ENCODE peak calls at places on chromosomes 16 and 17, in ten cellular contexts. One of them, this sample, is unnamed.
A peak's percentile ranks its signal among the peaks of the same experiment; 100 is the strongest.

GRCh38 chr16:31111881-31112466 is 3.8 kb downstream of the BCKDK start:
- DNase-seq in Kasumi-1: no peak
- DNase-seq in sigmoid colon: no peak
- DNase-seq in A549: no peak
- DNase-seq in upper lobe of right lung: no peak
- DNase-seq in stimulated activated CD8-positive, alpha-beta memory T cell treated with anti-CD3 and anti-CD28 coated beads, Interleukin-7, amount 100 ng/mL, for 1 hour: no peak
- DNase-seq in EL: no peak
- DNase-seq in myocyte: no peak
- DNase-seq in SHP77: no peak
- DNase-seq in T-cell: no peak
- DNase-seq in this sample: no peak

GRCh38 chr17:2192367-2193028 is 111.1 kb downstream of the SMG6 start:
- DNase-seq in Kasumi-1: peak; percentile 80
- DNase-seq in sigmoid colon: no peak
- DNase-seq in A549: peak; percentile 76
- DNase-seq in upper lobe of right lung: no peak
- DNase-seq in stimulated activated CD8-positive, alpha-beta memory T cell treated with anti-CD3 and anti-CD28 coated beads, Interleukin-7, amount 100 ng/mL, for 1 hour: peak; percentile 41
- DNase-seq in EL: peak; percentile 99
- DNase-seq in myocyte: peak; percentile 93
- DNase-seq in SHP77: no peak
- DNase-seq in T-cell: peak; percentile 70
- DNase-seq in this sample: peak; percentile 97

GRCh38 chr17:66190738-66191606 is 961 bp downstream of the CEP112 start:
- DNase-seq in Kasumi-1: no peak
- DNase-seq in sigmoid colon: no peak
- DNase-seq in A549: peak; percentile 16
- DNase-seq in upper lobe of right lung: no peak
- DNase-seq in stimulated activated CD8-positive, alpha-beta memory T cell treated with anti-CD3 and anti-CD28 coated beads, Interleukin-7, amount 100 ng/mL, for 1 hour: no peak
- DNase-seq in EL: peak; percentile 52
- DNase-seq in myocyte: peak; percentile 92
- DNase-seq in SHP77: no peak
- DNase-seq in T-cell: no peak
- DNase-seq in this sample: no peak

GRCh38 chr16:8758022-8758421 is 39.4 kb downstream of the TMEM186 start:
- DNase-seq in Kasumi-1: no peak
- DNase-seq in sigmoid colon: no peak
- DNase-seq in A549: no peak
- DNase-seq in upper lobe of right lung: no peak
- DNase-seq in stimulated activated CD8-positive, alpha-beta memory T cell treated with anti-CD3 and anti-CD28 coated beads, Interleukin-7, amount 100 ng/mL, for 1 hour: no peak
- DNase-seq in EL: no peak
- DNase-seq in myocyte: no peak
- DNase-seq in SHP77: no peak
- DNase-seq in T-cell: no peak
- DNase-seq in this sample: no peak

GRCh38 chr17:8162997-8163977 is 539 bp upstream of the VAMP2 start:
- DNase-seq in Kasumi-1: no peak
- DNase-seq in sigmoid colon: peak; percentile 81
- DNase-seq in A549: no peak
- DNase-seq in upper lobe of right lung: peak; percentile 75
- DNase-seq in stimulated activated CD8-positive, alpha-beta memory T cell treated with anti-CD3 and anti-CD28 coated beads, Interleukin-7, amount 100 ng/mL, for 1 hour: no peak
- DNase-seq in EL: no peak
- DNase-seq in myocyte: peak; percentile 18
- DNase-seq in SHP77: peak; percentile 72
- DNase-seq in T-cell: no peak
- DNase-seq in this sample: peak; percentile 23

GRCh38 chr16:58850627-58851024 is 116.5 kb upstream of the GOT2 start:
- DNase-seq in Kasumi-1: no peak
- DNase-seq in sigmoid colon: no peak
- DNase-seq in A549: no peak
- DNase-seq in upper lobe of right lung: no peak
- DNase-seq in stimulated activated CD8-positive, alpha-beta memory T cell treated with anti-CD3 and anti-CD28 coated beads, Interleukin-7, amount 100 ng/mL, for 1 hour: no peak
- DNase-seq in EL: no peak
- DNase-seq in myocyte: no peak
- DNase-seq in SHP77: no peak
- DNase-seq in T-cell: no peak
- DNase-seq in this sample: no peak

GRCh38 chr16:87064731-87065720 is 252.2 kb downstream of the C16orf95 start:
- DNase-seq in Kasumi-1: no peak
- DNase-seq in sigmoid colon: peak; percentile 46
- DNase-seq in A549: no peak
- DNase-seq in upper lobe of right lung: no peak
- DNase-seq in stimulated activated CD8-positive, alpha-beta memory T cell treated with anti-CD3 and anti-CD28 coated beads, Interleukin-7, amount 100 ng/mL, for 1 hour: no peak
- DNase-seq in EL: no peak
- DNase-seq in myocyte: no peak
- DNase-seq in SHP77: no peak
- DNase-seq in T-cell: no peak
- DNase-seq in this sample: no peak

GRCh38 chr17:1985093-1985492 is 40.0 kb downstream of the RTN4RL1 start:
- DNase-seq in Kasumi-1: no peak
- DNase-seq in sigmoid colon: no peak
- DNase-seq in A549: no peak
- DNase-seq in upper lobe of right lung: no peak
- DNase-seq in stimulated activated CD8-positive, alpha-beta memory T cell treated with anti-CD3 and anti-CD28 coated beads, Interleukin-7, amount 100 ng/mL, for 1 hour: no peak
- DNase-seq in EL: no peak
- DNase-seq in myocyte: no peak
- DNase-seq in SHP77: no peak
- DNase-seq in T-cell: no peak
- DNase-seq in this sample: no peak

GRCh38 chr17:76145231-76146052 is 4.4 kb upstream of the FOXJ1 start:
- DNase-seq in Kasumi-1: peak; percentile 60
- DNase-seq in sigmoid colon: peak; percentile 61
- DNase-seq in A549: no peak
- DNase-seq in upper lobe of right lung: no peak
- DNase-seq in stimulated activated CD8-positive, alpha-beta memory T cell treated with anti-CD3 and anti-CD28 coated beads, Interleukin-7, amount 100 ng/mL, for 1 hour: no peak
- DNase-seq in EL: no peak
- DNase-seq in myocyte: no peak
- DNase-seq in SHP77: peak; percentile 44
- DNase-seq in T-cell: peak; percentile 62
- DNase-seq in this sample: no peak

GRCh38 chr17:69918164-69918563 is 156.9 kb upstream of the KCNJ16 start:
- DNase-seq in Kasumi-1: no peak
- DNase-seq in sigmoid colon: no peak
- DNase-seq in A549: no peak
- DNase-seq in upper lobe of right lung: no peak
- DNase-seq in stimulated activated CD8-positive, alpha-beta memory T cell treated with anti-CD3 and anti-CD28 coated beads, Interleukin-7, amount 100 ng/mL, for 1 hour: no peak
- DNase-seq in EL: no peak
- DNase-seq in myocyte: no peak
- DNase-seq in SHP77: no peak
- DNase-seq in T-cell: no peak
- DNase-seq in this sample: no peak

GRCh38 chr17:4599505-4600281 is 15.4 kb downstream of the SMTNL2 start:
- DNase-seq in Kasumi-1: no peak
- DNase-seq in sigmoid colon: peak; percentile 75
- DNase-seq in A549: no peak
- DNase-seq in upper lobe of right lung: no peak
- DNase-seq in stimulated activated CD8-positive, alpha-beta memory T cell treated with anti-CD3 and anti-CD28 coated beads, Interleukin-7, amount 100 ng/mL, for 1 hour: no peak
- DNase-seq in EL: no peak
- DNase-seq in myocyte: no peak
- DNase-seq in SHP77: peak; percentile 73
- DNase-seq in T-cell: no peak
- DNase-seq in this sample: peak; percentile 47

GRCh38 chr16:62022688-62023087 is 13.6 kb downstream of the CDH8 start:
- DNase-seq in Kasumi-1: no peak
- DNase-seq in sigmoid colon: no peak
- DNase-seq in A549: no peak
- DNase-seq in upper lobe of right lung: no peak
- DNase-seq in stimulated activated CD8-positive, alpha-beta memory T cell treated with anti-CD3 and anti-CD28 coated beads, Interleukin-7, amount 100 ng/mL, for 1 hour: no peak
- DNase-seq in EL: no peak
- DNase-seq in myocyte: no peak
- DNase-seq in SHP77: no peak
- DNase-seq in T-cell: no peak
- DNase-seq in this sample: no peak

GRCh38 chr16:66278604-66279262 is 87.8 kb upstream of the CDH5 start:
- DNase-seq in Kasumi-1: no peak
- DNase-seq in sigmoid colon: no peak
- DNase-seq in A549: no peak
- DNase-seq in upper lobe of right lung: no peak
- DNase-seq in stimulated activated CD8-positive, alpha-beta memory T cell treated with anti-CD3 and anti-CD28 coated beads, Interleukin-7, amount 100 ng/mL, for 1 hour: no peak
- DNase-seq in EL: no peak
- DNase-seq in myocyte: no peak
- DNase-seq in SHP77: no peak
- DNase-seq in T-cell: no peak
- DNase-seq in this sample: no peak

GRCh38 chr16:11007714-11008240 is 63.4 kb downstream of the CLEC16A start:
- DNase-seq in Kasumi-1: no peak
- DNase-seq in sigmoid colon: no peak
- DNase-seq in A549: no peak
- DNase-seq in upper lobe of right lung: no peak
- DNase-seq in stimulated activated CD8-positive, alpha-beta memory T cell treated with anti-CD3 and anti-CD28 coated beads, Interleukin-7, amount 100 ng/mL, for 1 hour: no peak
- DNase-seq in EL: no peak
- DNase-seq in myocyte: no peak
- DNase-seq in SHP77: no peak
- DNase-seq in T-cell: no peak
- DNase-seq in this sample: no peak

GRCh38 chr16:3652373-3653037 is 2.0 kb upstream of the DNASE1 start:
- DNase-seq in Kasumi-1: no peak
- DNase-seq in sigmoid colon: peak; percentile 63
- DNase-seq in A549: no peak
- DNase-seq in upper lobe of right lung: peak; percentile 44
- DNase-seq in stimulated activated CD8-positive, alpha-beta memory T cell treated with anti-CD3 and anti-CD28 coated beads, Interleukin-7, amount 100 ng/mL, for 1 hour: no peak
- DNase-seq in EL: no peak
- DNase-seq in myocyte: no peak
- DNase-seq in SHP77: no peak
- DNase-seq in T-cell: no peak
- DNase-seq in this sample: no peak

GRCh38 chr17:55549140-55549539 is 37.9 kb upstream of the SMIM36 start:
- DNase-seq in Kasumi-1: peak; percentile 62
- DNase-seq in sigmoid colon: no peak
- DNase-seq in A549: peak; percentile 39
- DNase-seq in upper lobe of right lung: no peak
- DNase-seq in stimulated activated CD8-positive, alpha-beta memory T cell treated with anti-CD3 and anti-CD28 coated beads, Interleukin-7, amount 100 ng/mL, for 1 hour: no peak
- DNase-seq in EL: peak; percentile 7
- DNase-seq in myocyte: peak; percentile 68
- DNase-seq in SHP77: no peak
- DNase-seq in T-cell: no peak
- DNase-seq in this sample: peak; percentile 37

GRCh38 chr16:28846933-28847273 is 755 bp upstream of the TUFM start:
- DNase-seq in Kasumi-1: no peak
- DNase-seq in sigmoid colon: no peak
- DNase-seq in A549: no peak
- DNase-seq in upper lobe of right lung: no peak
- DNase-seq in stimulated activated CD8-positive, alpha-beta memory T cell treated with anti-CD3 and anti-CD28 coated beads, Interleukin-7, amount 100 ng/mL, for 1 hour: no peak
- DNase-seq in EL: no peak
- DNase-seq in myocyte: no peak
- DNase-seq in SHP77: no peak
- DNase-seq in T-cell: no peak
- DNase-seq in this sample: no peak

GRCh38 chr16:55480228-55480655 is 1.2 kb downstream of the MMP2 start:
- DNase-seq in Kasumi-1: no peak
- DNase-seq in sigmoid colon: peak; percentile 95
- DNase-seq in A549: no peak
- DNase-seq in upper lobe of right lung: peak; percentile 87
- DNase-seq in stimulated activated CD8-positive, alpha-beta memory T cell treated with anti-CD3 and anti-CD28 coated beads, Interleukin-7, amount 100 ng/mL, for 1 hour: no peak
- DNase-seq in EL: peak; percentile 91
- DNase-seq in myocyte: peak; percentile 93
- DNase-seq in SHP77: no peak
- DNase-seq in T-cell: no peak
- DNase-seq in this sample: peak; percentile 94

GRCh38 chr17:72560303-72561247 is 439.8 kb downstream of the SOX9 start:
- DNase-seq in Kasumi-1: peak; percentile 78
- DNase-seq in sigmoid colon: no peak
- DNase-seq in A549: peak; percentile 87
- DNase-seq in upper lobe of right lung: peak; percentile 88
- DNase-seq in stimulated activated CD8-positive, alpha-beta memory T cell treated with anti-CD3 and anti-CD28 coated beads, Interleukin-7, amount 100 ng/mL, for 1 hour: no peak
- DNase-seq in EL: peak; percentile 51
- DNase-seq in myocyte: peak; percentile 63
- DNase-seq in SHP77: peak; percentile 77
- DNase-seq in T-cell: no peak
- DNase-seq in this sample: peak; percentile 18

GRCh38 chr16:3983081-3983520 is 102.6 kb upstream of the CREBBP start:
- DNase-seq in Kasumi-1: peak; percentile 8
- DNase-seq in sigmoid colon: peak; percentile 85
- DNase-seq in A549: peak; percentile 81
- DNase-seq in upper lobe of right lung: peak; percentile 76
- DNase-seq in stimulated activated CD8-positive, alpha-beta memory T cell treated with anti-CD3 and anti-CD28 coated beads, Interleukin-7, amount 100 ng/mL, for 1 hour: no peak
- DNase-seq in EL: peak; percentile 48
- DNase-seq in myocyte: peak; percentile 42
- DNase-seq in SHP77: peak; percentile 82
- DNase-seq in T-cell: no peak
- DNase-seq in this sample: peak; percentile 86

GRCh38 chr17:80512233-80512632 is 32.4 kb upstream of the RPTOR start:
- DNase-seq in Kasumi-1: no peak
- DNase-seq in sigmoid colon: no peak
- DNase-seq in A549: peak; percentile 43
- DNase-seq in upper lobe of right lung: no peak
- DNase-seq in stimulated activated CD8-positive, alpha-beta memory T cell treated with anti-CD3 and anti-CD28 coated beads, Interleukin-7, amount 100 ng/mL, for 1 hour: no peak
- DNase-seq in EL: peak; percentile 86
- DNase-seq in myocyte: peak; percentile 51
- DNase-seq in SHP77: no peak
- DNase-seq in T-cell: no peak
- DNase-seq in this sample: peak; percentile 67

GRCh38 chr16:59593256-59593655 is 859.1 kb upstream of the GOT2 start:
- DNase-seq in Kasumi-1: no peak
- DNase-seq in sigmoid colon: no peak
- DNase-seq in A549: no peak
- DNase-seq in upper lobe of right lung: no peak
- DNase-seq in stimulated activated CD8-positive, alpha-beta memory T cell treated with anti-CD3 and anti-CD28 coated beads, Interleukin-7, amount 100 ng/mL, for 1 hour: no peak
- DNase-seq in EL: peak; percentile 91
- DNase-seq in myocyte: peak; percentile 10
- DNase-seq in SHP77: no peak
- DNase-seq in T-cell: no peak
- DNase-seq in this sample: peak; percentile 89

GRCh38 chr16:1414532-1415265 is at the start of gene UNKL:
- DNase-seq in Kasumi-1: no peak
- DNase-seq in sigmoid colon: peak; percentile 89
- DNase-seq in A549: peak; percentile 55
- DNase-seq in upper lobe of right lung: peak; percentile 92
- DNase-seq in stimulated activated CD8-positive, alpha-beta memory T cell treated with anti-CD3 and anti-CD28 coated beads, Interleukin-7, amount 100 ng/mL, for 1 hour: peak; percentile 64
- DNase-seq in EL: peak; percentile 56
- DNase-seq in myocyte: peak; percentile 55
- DNase-seq in SHP77: no peak
- DNase-seq in T-cell: peak; percentile 79
- DNase-seq in this sample: peak; percentile 28